ENCODE peak calls at places on chromosomes 13 and 19, in six cellular contexts. R is trophoblast cell; E is lung; V is Peyer's patch; Y is endothelial cell of umbilical vein; O is CD4-positive, alpha-beta T cell. M is an unnamed sample.

GRCh38 chr19:2250765-2251576 is 1.8 kb downstream of the AMH start:
- DNase-seq in O (no peak), E (no peak), Y (no peak), V (no peak), R (no peak), M (no peak)

GRCh38 chr19:17296278-17296677 is 6.9 kb downstream of the ABHD8 start:
- DNase-seq in O (no peak), V (no peak), R (peak; percentile 82), E (no peak), Y (peak; percentile 61), M (no peak)

GRCh38 chr19:31258211-31259052 is 90.8 kb downstream of the TSHZ3 start:
- DNase-seq in O (no peak), V (no peak), Y (no peak), R (no peak), E (no peak), M (no peak)

GRCh38 chr19:18093439-18094161 is 4.0 kb upstream of the MAST3 start:
- DNase-seq in O (no peak), Y (no peak), E (no peak), V (no peak), R (no peak), M (no peak)

GRCh38 chr19:31154021-31154420 is 195.2 kb downstream of the TSHZ3 start:
- DNase-seq in Y (no peak), R (no peak), V (no peak), E (no peak), O (no peak), M (no peak)

GRCh38 chr13:95326695-95327094 is 25.4 kb upstream of the ABCC4 start:
- DNase-seq in Y (no peak), R (no peak), E (no peak), V (no peak), O (no peak), M (no peak)

GRCh38 chr13:109271555-109271954 is 514.8 kb downstream of the IRS2 start:
- DNase-seq in O (no peak), V (no peak), Y (no peak), R (no peak), E (no peak), M (no peak)

GRCh38 chr19:43735013-43735412 is 19.1 kb downstream of the IRGC start:
- DNase-seq in Y (no peak), O (no peak), R (no peak), E (no peak), V (no peak), M (no peak)

GRCh38 chr19:37699057-37699456 is 20.5 kb downstream of the ZNF607 start:
- DNase-seq in Y (no peak), V (no peak), R (peak; percentile 21), E (no peak), O (no peak), M (no peak)
- H3K9me3 ChIP-seq in Y (peaks cover 2% of the 10 kb centered on the region), V (peaks cover 4% of the 10 kb centered on the region), R (peaks cover 10% of the 10 kb centered on the region), E (peaks cover 2% of the 10 kb centered on the region), O (peaks cover 52% of the 10 kb centered on the region), M (peaks cover 20% of the 10 kb centered on the region)

DNA sequence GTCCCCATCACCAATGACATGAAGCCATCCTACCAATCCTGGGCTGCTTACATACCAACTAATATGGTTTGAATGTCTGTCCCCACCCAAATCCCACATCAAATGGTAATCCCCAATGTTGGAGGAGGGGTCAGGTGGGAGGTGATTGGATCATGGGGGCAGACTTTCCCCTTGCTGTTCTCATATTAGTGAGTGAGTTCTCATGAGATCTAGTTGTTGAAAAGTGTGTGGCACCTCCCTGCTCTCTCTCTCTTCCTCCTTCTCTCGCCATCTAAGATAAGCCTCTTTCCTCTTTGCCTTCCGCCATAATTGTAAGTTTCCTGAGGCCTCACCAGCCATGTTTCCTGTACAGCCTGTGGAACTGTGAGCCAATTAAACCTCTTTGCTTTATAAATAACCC is 53.6 kb upstream of the FAM124A start:
- DNase-seq in E (no peak), V (no peak), O (no peak), Y (no peak), R (no peak), M (no peak)
- H3K27ac ChIP-seq in E (no peak overlapping the region), V (no peak overlapping the region), O (no peak overlapping the region), Y (no peak overlapping the region), R (no peak overlapping the region), M (no peak overlapping the region)

DNA sequence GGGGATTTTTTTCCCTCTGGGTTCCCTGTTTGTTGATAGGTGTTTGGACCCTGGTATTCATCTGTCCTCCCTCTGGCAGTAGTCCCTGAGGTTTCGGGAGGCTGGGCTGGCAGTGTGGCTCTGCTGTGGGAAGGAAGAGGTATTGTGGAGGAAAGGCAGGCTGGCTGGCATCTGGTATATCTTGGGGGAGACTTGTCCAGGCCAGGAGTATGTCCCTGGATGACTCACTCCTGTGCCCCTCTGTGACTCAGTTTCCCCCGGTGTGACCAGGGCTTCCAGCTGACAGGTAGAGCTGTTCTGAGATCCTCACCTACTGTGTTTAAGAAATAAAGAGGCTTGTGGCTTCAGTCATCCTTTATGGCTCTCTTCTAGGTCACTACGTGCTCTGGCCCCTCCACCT is 14.2 kb upstream of the ZNF492 start:
- DNase-seq in Y (no peak), O (no peak), R (no peak), V (no peak), E (no peak), M (no peak)
- H3K9me3 ChIP-seq in Y (peaks cover 5% of the 10 kb centered on the region), O (no peaks in the 10 kb centered on the region), R (peaks cover 64% of the 10 kb centered on the region), V (peaks cover 14% of the 10 kb centered on the region), E (no peaks in the 10 kb centered on the region), M (no peaks in the 10 kb centered on the region)

DNA sequence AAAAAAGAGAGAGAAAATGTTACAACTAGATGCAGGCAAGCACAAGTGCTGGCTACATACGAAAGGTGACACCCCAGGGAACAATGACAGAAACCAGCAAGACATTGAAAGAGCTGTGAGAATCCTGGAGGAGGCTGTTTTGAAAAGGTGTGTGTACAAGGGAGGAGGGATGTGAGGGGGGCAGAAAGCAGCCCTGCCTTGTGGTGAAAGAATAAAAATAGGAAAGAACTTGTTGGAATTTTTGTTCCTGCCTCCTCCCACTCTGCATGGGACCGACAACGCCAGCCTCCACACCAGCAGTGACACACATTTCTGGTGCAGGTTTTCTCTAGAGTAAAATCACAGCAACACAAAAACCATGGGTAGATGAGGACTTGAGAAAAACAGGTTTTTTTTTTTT is 1258.6 kb downstream of the PCDH9 start:
- DNase-seq in R (no peak), E (no peak), O (no peak), V (no peak), Y (no peak), M (no peak)
- H3K27ac ChIP-seq in R (no peak overlapping the region), E (no peak overlapping the region), O (no peak overlapping the region), V (no peak overlapping the region), Y (no peak overlapping the region), M (no peak overlapping the region)

DNA sequence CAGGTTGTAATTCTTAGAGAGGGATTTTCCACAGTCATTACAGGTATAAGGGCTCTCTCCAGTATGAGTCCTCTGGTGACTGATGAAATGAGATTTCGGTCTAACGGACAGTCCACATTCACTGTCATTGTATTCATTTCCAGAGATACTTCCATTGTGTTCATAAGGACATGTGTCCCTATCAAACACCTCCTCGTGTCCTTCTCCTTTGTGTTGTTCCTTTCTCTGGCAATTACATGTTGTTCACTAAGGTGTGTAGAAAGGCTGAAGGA is 10.5 kb upstream of the ZSCAN18 start:
- DNase-seq in V (no peak), O (no peak), R (no peak), E (no peak), Y (no peak), M (no peak)
- H3K9me3 ChIP-seq in V (peaks cover 65% of the 10 kb centered on the region), O (peaks cover 83% of the 10 kb centered on the region), R (peaks cover 32% of the 10 kb centered on the region), E (peaks cover 55% of the 10 kb centered on the region), Y (no peaks in the 10 kb centered on the region), M (peaks cover 96% of the 10 kb centered on the region)

GRCh38 chr13:26951581-26952177 is 191.1 kb upstream of the GPR12 start:
- DNase-seq in V (peak; percentile 90), Y (no peak), E (no peak), O (no peak), R (no peak), M (no peak)

GRCh38 chr13:26949701-26950345 is 189.2 kb upstream of the GPR12 start:
- DNase-seq in Y (no peak), E (no peak), O (no peak), V (no peak), R (no peak), M (no peak)

GRCh38 chr13:26950968-26951367 is 190.4 kb upstream of the GPR12 start:
- DNase-seq in R (no peak), Y (no peak), O (no peak), E (no peak), V (no peak), M (no peak)

GRCh38 chr13:26952551-26953138 is 192.1 kb upstream of the GPR12 start:
- DNase-seq in R (no peak), V (no peak), E (no peak), Y (no peak), O (no peak), M (no peak)

DNA sequence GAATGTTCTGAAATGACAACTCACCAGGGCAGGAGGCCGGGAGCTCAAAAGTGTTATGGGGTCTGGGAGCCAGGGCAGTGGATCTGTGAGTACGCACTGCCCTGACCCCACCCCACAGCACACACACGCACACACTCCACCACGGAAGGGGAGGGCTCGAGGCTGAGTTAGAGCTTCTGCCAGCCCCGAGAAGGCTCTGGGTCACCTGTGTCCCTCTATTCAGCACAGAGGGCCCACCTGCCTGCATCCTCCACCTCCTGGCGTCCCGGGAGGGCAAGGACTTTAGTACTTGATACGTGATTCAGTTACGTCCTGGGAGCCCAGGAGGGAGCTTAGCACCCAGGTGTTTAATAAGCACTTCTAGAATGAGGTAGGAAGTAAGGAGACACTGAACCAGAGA is 190.0 kb upstream of the GPR12 start:
- DNase-seq in Y (no peak), R (no peak), E (no peak), O (no peak), V (peak; percentile 70), M (no peak)
- H3K27ac ChIP-seq in Y (no peak overlapping the region), R (no peak overlapping the region), E (no peak overlapping the region), O (no peak overlapping the region), V (peak overlapping the region; percentile 63), M (no peak overlapping the region)

GRCh38 chr19:11401808-11402543 is 17.1 kb downstream of the RGL3 start:
- DNase-seq in R (no peak), Y (no peak), O (no peak), E (no peak), V (no peak), M (no peak)

GRCh38 chr19:11404588-11405258 is 14.4 kb downstream of the RGL3 start:
- DNase-seq in Y (no peak), O (no peak), V (no peak), E (no peak), R (no peak), M (no peak)

GRCh38 chr19:11399667-11400066 is 15.6 kb upstream of the EPOR start:
- DNase-seq in V (no peak), E (no peak), R (no peak), O (no peak), Y (no peak), M (no peak)

GRCh38 chr19:11397089-11397610 is 13.0 kb upstream of the EPOR start:
- DNase-seq in Y (no peak), R (no peak), O (no peak), E (no peak), V (no peak), M (no peak)

DNA sequence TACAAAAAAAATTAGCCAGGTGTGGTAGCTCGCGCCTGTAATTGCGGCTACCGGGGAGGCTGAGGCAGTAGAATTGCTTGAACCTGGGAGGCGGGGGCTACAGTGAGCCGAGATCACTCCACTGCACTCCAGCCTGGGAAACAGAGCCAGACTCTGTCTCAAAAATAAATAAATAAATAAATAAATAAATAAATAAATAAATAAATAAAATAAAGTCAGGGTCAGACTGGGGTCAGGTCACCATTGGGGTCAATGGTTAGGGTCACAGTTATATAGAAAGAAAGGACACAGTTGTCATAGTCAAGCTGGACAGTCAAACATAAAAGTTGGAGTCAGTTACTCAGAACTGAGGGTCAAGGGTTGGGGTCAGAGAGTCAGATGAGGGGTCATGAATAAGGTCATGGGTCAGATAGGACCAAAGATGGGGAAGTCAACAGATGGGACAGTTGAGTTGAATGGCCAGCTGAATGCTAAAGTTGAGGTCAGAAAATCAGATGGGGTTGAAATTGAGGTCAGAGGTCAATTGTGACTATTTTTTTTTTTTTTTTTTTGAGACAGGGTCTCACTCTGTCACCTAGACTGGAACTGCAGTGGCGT is 16.7 kb upstream of the EPOR start:
- DNase-seq in Y (no peak), O (no peak), V (no peak), R (no peak), E (no peak), M (no peak)
- H3K9me3 ChIP-seq in Y (no peaks in the 10 kb centered on the region), O (no peaks in the 10 kb centered on the region), V (no peaks in the 10 kb centered on the region), R (peaks cover 1% of the 10 kb centered on the region), E (no peaks in the 10 kb centered on the region), M (no peaks in the 10 kb centered on the region)

M was measured in breast epithelium.